ENCODE peak calls at places on chromosomes 7 and 10, in four cellular contexts. One of them, this sample, is unnamed.
A peak's percentile ranks its signal among the peaks of the same experiment; 100 is the strongest.

GRCh38 chr10:131179386-131179785 is 132.1 kb downstream of the TCERG1L start:
- DNase-seq in H1: no peak
- DNase-seq in HepG2: no peak
- DNase-seq in K562: no peak
- DNase-seq in this sample: no peak

GRCh38 chr10:111082102-111082975 is 5.5 kb downstream of the ADRA2A start:
- DNase-seq in H1: no peak
- DNase-seq in HepG2: no peak
- DNase-seq in K562: no peak
- DNase-seq in this sample: no peak

GRCh38 chr7:140304071-140304799 is 94.1 kb downstream of the SLC37A3 start:
- DNase-seq in H1: no peak
- DNase-seq in HepG2: peak; percentile 53
- DNase-seq in K562: no peak
- DNase-seq in this sample: no peak

GRCh38 chr7:22759721-22760120 is 32.7 kb downstream of the IL6 start:
- DNase-seq in H1: no peak
- DNase-seq in HepG2: no peak
- DNase-seq in K562: no peak
- DNase-seq in this sample: no peak

GRCh38 chr7:69018200-69018599 is 580.1 kb upstream of the AUTS2 start:
- DNase-seq in H1: peak; percentile 34
- DNase-seq in HepG2: no peak
- DNase-seq in K562: no peak
- DNase-seq in this sample: no peak

GRCh38 chr10:96369890-96370574 is 11.2 kb upstream of the OPALIN start:
- DNase-seq in H1: no peak
- DNase-seq in HepG2: no peak
- DNase-seq in K562: no peak
- DNase-seq in this sample: peak; percentile 48

GRCh38 chr7:36278069-36278766 is 111.4 kb upstream of the ANLN start:
- DNase-seq in H1: no peak
- DNase-seq in HepG2: no peak
- DNase-seq in K562: no peak
- DNase-seq in this sample: no peak

GRCh38 chr7:147419001-147419400 is 1171.6 kb upstream of the C7orf33 start:
- DNase-seq in H1: no peak
- DNase-seq in HepG2: no peak
- DNase-seq in K562: no peak
- DNase-seq in this sample: no peak

GRCh38 chr7:31373337-31374289 is 33.1 kb upstream of the NEUROD6 start:
- DNase-seq in H1: peak; percentile 56
- DNase-seq in HepG2: peak; percentile 34
- DNase-seq in K562: peak; percentile 55
- DNase-seq in this sample: peak; percentile 78
- TF ChIP-seq PHF8 in H1: no peak
- TF ChIP-seq PHF8 in HepG2: no peak
- TF ChIP-seq PHF8 in K562: no peak
- TF ChIP-seq PHF8 in this sample: no peak

DNA sequence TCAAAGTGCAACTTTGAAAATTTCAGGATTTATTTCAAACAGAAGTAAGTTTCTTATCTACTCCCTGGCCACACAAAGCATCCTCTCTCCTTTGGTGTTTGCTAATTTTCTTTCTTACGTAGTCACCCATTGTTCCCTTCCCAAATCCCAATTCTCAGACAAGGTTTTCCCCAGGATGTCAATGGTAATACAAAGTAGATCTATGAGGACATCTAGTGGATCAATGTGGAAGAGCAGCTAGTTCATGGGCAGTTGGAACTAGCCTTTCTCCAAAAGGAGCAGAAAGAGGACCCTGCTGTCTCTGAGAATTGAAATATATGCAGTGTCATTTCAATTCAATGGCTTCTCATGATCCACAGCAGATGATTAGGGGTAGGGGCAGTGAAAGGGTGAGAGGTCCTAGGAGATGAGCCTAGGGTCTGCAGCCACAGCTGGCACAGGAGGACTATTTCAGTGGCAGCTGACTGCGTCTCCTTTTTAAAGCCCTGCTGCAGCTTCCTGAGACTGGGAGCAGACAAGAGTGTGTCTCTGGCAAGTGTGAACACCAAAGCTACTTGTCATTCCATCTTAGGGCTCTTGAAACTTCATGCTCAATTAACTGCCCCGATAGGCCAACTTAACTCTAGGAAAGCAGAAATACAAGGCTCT is 632.6 kb downstream of the KCNMA1 start:
- DNase-seq in H1: no peak
- DNase-seq in HepG2: peak; percentile 32
- DNase-seq in K562: peak; percentile 54
- DNase-seq in this sample: peak; percentile 53
- TF ChIP-seq KDM1A in H1: no peak
- TF ChIP-seq KDM1A in HepG2: no peak
- TF ChIP-seq KDM1A in K562: no peak
- TF ChIP-seq KDM1A in this sample: no peak

GRCh38 chr7:30932562-30932961 is 20.9 kb downstream of the AQP1 start:
- DNase-seq in H1: no peak
- DNase-seq in HepG2: no peak
- DNase-seq in K562: peak; percentile 7
- DNase-seq in this sample: no peak

GRCh38 chr7:30929686-30930085 is 18.0 kb downstream of the AQP1 start:
- DNase-seq in H1: no peak
- DNase-seq in HepG2: no peak
- DNase-seq in K562: no peak
- DNase-seq in this sample: no peak

GRCh38 chr7:30930621-30931020 is 19.0 kb downstream of the AQP1 start:
- DNase-seq in H1: no peak
- DNase-seq in HepG2: no peak
- DNase-seq in K562: no peak
- DNase-seq in this sample: no peak

GRCh38 chr7:30931927-30932540 is 20.4 kb downstream of the AQP1 start:
- DNase-seq in H1: no peak
- DNase-seq in HepG2: no peak
- DNase-seq in K562: no peak
- DNase-seq in this sample: no peak

DNA sequence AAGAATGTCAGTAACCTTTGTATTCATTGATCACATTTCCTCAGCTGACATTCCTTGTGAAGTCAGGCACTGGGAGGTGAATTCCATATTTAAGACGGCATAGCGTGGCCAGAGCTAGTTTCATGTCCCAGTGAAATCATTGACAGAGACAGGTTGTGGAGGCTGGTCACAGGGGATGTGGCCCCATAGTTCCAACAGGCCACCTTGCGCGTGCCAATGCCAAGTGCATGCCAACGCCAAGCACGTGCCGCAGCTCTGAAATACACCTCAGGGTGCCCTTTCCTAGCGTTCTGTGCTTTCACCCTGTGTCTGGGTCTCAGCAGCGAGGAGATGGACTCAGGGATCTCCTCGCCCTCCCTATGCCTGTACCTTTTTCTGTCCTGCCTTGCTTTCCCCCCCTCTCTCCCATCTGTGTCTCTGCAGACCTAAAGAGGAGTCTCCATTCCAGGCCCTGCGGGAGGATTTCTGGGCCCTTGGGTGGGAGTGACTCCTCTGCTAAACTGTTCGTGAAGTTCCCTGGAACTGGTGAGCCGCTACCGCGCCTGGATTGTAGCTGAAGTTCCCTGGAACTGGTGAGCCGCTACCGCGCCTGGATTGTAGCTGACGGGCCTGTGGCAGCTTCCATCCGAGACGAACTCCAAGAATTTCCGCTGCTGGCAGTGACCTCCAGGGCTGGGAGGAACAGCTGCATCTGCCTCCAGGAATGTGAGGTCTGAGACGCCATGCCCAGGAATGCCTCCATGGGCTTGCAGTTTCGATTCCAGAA is 19.7 kb downstream of the AQP1 start:
- DNase-seq in H1: no peak
- DNase-seq in HepG2: no peak
- DNase-seq in K562: no peak
- DNase-seq in this sample: no peak
- TF ChIP-seq PHF8 in H1: no peak
- TF ChIP-seq PHF8 in HepG2: no peak
- TF ChIP-seq PHF8 in K562: no peak
- TF ChIP-seq PHF8 in this sample: no peak

DNA sequence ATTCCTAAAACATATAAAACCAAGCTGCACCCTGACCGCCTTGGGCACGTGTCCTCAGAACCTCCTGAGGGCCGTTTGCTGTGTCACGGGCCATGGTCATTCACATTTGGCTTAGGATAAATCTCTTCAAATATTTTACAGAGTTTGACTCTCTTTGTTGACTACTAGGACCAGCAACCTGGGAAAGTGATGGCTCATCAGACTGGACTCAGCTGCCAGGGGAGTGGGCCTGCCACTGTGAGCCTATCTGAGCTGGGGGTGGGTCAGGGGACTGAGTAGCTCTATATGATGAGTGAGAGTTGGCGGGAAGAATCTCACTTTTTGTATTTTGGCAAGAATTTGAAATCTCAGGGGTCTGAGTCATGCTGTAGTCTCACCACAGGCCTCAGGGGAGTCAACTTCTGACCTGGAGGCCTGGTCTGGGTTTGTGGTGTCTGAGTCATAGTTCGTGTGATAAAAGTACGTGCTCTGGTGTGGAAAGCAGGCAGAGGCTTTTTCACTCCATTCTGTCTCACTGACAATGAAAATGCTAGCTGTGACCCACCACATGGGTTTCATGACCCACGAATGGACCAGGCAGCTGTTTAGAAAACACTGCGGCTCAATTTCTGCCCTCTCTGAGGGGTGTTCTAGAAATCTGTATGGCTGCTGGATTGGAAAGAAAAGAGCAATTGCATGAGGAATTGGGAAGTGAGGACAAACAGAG is 4.2 kb upstream of the UPP1 start:
- DNase-seq in H1: no peak
- DNase-seq in HepG2: peak; percentile 73
- DNase-seq in K562: peak; percentile 51
- DNase-seq in this sample: peak; percentile 88
- TF ChIP-seq KDM1A in H1: no peak
- TF ChIP-seq KDM1A in HepG2: no peak
- TF ChIP-seq KDM1A in K562: peak; percentile 100
- TF ChIP-seq KDM1A in this sample: no peak

DNA sequence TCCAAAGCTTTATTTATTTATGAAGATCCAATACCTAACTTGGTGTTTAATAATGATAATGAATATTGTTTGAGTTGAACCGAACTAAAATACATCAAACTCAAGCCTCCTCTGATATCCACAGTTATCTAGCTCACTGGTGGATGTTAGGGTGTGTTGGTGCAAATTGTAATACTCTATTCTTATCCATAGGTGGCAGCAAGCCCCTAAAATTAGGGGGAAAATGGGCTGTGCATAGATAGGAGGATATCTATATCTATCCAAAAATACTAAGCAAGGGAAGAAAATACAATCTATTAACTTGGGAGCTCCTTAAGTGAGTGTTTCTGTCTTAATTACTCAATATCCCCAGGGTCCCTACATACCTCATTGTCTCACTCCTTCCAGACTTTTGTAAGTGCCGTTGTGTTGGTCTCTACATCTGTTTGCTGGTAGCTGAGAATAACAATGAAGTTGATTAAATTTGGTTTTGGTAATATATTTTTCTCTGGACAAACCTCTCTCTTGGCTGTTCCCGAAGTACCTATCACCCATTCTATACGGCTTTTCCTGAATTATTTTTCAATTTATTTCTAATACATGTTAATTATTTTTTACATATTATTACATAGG is 55.0 kb upstream of the VWDE start:
- DNase-seq in H1: no peak
- DNase-seq in HepG2: peak; percentile 28
- DNase-seq in K562: peak; percentile 43
- DNase-seq in this sample: peak; percentile 41
- TF ChIP-seq PHF8 in H1: no peak
- TF ChIP-seq PHF8 in HepG2: no peak
- TF ChIP-seq PHF8 in K562: no peak
- TF ChIP-seq PHF8 in this sample: no peak

DNA sequence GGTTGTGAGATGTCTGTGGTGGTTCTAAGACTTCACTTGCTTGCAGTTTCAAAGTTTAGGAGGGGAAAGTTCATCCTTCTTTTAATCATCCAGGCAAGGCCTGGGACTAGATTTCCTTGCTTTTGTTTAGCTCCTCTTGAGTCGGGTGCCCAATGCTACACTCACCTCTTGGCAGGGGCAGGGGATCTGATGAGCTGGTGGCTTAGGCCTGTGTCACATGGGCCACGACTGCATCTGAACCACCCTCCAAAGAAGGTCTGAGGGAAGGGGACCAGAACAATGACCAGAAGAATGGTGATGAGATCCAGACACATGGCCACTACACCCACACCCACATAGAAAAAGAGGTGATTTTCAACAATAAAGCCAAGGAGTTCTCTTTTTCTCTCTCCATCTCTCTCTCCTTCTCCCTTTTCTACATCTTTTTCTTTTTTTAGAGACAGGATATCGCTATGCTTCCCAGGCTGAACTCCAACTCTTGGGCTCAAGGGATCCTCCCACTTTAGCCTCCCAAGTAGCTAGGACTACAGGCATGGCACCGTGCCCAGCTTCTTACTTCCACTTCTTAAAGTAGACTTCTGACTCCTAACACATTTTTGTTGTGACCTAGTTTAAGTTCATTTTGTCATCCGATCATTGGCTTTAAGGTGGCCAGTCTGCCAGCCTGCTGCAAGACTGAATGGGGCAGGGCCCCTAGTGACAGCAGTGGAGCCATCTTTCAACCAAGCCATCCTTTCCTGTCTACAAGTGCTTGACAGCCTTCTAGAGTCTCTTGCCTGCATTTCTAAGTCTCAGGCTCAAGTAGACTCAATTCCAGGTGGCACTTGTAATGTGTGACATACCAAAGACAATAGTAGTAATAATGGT is 350.9 kb downstream of the RNLS start:
- DNase-seq in H1: no peak
- DNase-seq in HepG2: no peak
- DNase-seq in K562: no peak
- DNase-seq in this sample: no peak
- TF ChIP-seq KDM1A in H1: no peak
- TF ChIP-seq KDM1A in HepG2: no peak
- TF ChIP-seq KDM1A in K562: no peak
- TF ChIP-seq KDM1A in this sample: no peak

GRCh38 chr7:134729895-134730294 is 49.5 kb upstream of the CALD1 start:
- DNase-seq in H1: no peak
- DNase-seq in HepG2: no peak
- DNase-seq in K562: no peak
- DNase-seq in this sample: no peak

GRCh38 chr7:134730359-134730758 is 49.1 kb upstream of the CALD1 start:
- DNase-seq in H1: no peak
- DNase-seq in HepG2: no peak
- DNase-seq in K562: no peak
- DNase-seq in this sample: no peak

GRCh38 chr7:134727711-134728110 is 51.7 kb upstream of the CALD1 start:
- DNase-seq in H1: no peak
- DNase-seq in HepG2: no peak
- DNase-seq in K562: no peak
- DNase-seq in this sample: no peak

GRCh38 chr7:134732739-134733138 is 46.7 kb upstream of the CALD1 start:
- DNase-seq in H1: no peak
- DNase-seq in HepG2: no peak
- DNase-seq in K562: no peak
- DNase-seq in this sample: no peak

GRCh38 chr7:134731616-134732015 is 47.8 kb upstream of the CALD1 start:
- DNase-seq in H1: no peak
- DNase-seq in HepG2: no peak
- DNase-seq in K562: no peak
- DNase-seq in this sample: no peak
- TF ChIP-seq PHF8 in H1: no peak
- TF ChIP-seq PHF8 in HepG2: no peak
- TF ChIP-seq PHF8 in K562: no peak
- TF ChIP-seq PHF8 in this sample: no peak

This sample was measured in A549.